ENCODE peak calls at places on chromosome 22, in six cellular contexts. Z is astrocyte of the spinal cord, D is AG04450, R is fibroblast of the aortic adventitia, T is left ventricle myocardium inferior, O is psoas muscle. E is an unnamed sample.

GRCh38 chr22:45818130-45819085 is 146.8 kb downstream of the ATXN10 start:
- DNase-seq in Z (peak), D (no peak), R (no peak), T (peak), O (peak), E (no peak)

GRCh38 chr22:30636226-30637077 is 871 bp downstream of the SLC35E4 start:
- DNase-seq in Z (peak), D (no peak), R (peak), T (peak), O (peak), E (peak)

GRCh38 chr22:42317691-42318547 is 47.5 kb upstream of the TCF20 start:
- DNase-seq in Z (no peak), D (no peak), R (no peak), T (no peak), O (no peak), E (no peak)

GRCh38 chr22:23696326-23696851 is 5.6 kb downstream of the RGL4 start:
- DNase-seq in Z (peak), D (no peak), R (no peak), T (no peak), O (peak), E (no peak)

GRCh38 chr22:23829845-23830372 is 8.9 kb downstream of the DERL3 start:
- DNase-seq in Z (peak), D (peak), R (peak), T (no peak), O (no peak), E (peak)

GRCh38 chr22:50621948-50622722 is 5.8 kb downstream of the ARSA start:
- DNase-seq in Z (no peak), D (no peak), R (no peak), T (no peak), O (no peak), E (no peak)

GRCh38 chr22:24952837-24953293 is 349 bp downstream of the KIAA1671 start:
- DNase-seq in Z (peak), D (no peak), R (peak), T (peak), O (peak), E (peak)

GRCh38 chr22:50622723-50623327 is 5.1 kb downstream of the ARSA start:
- DNase-seq in Z (no peak), D (no peak), R (no peak), T (no peak), O (no peak), E (no peak)

GRCh38 chr22:31556627-31557203 is 60.4 kb downstream of the SFI1 start:
- DNase-seq in Z (peak), D (peak), R (peak), T (no peak), O (no peak), E (peak)

GRCh38 chr22:44711236-44711560 is 9.2 kb downstream of the PRR5 start:
- DNase-seq in Z (no peak), D (no peak), R (no peak), T (no peak), O (no peak), E (no peak)

GRCh38 chr22:49281467-49282340 is 546.0 kb downstream of the BRD1 start:
- DNase-seq in Z (no peak), D (no peak), R (no peak), T (no peak), O (no peak), E (no peak)

GRCh38 chr22:45911601-45912271 is 65.2 kb downstream of the WNT7B start:
- DNase-seq in Z (no peak), D (no peak), R (peak), T (peak), O (peak), E (peak)

GRCh38 chr22:39350803-39351688 is 1.3 kb downstream of the SYNGR1 start:
- DNase-seq in Z (no peak), D (no peak), R (no peak), T (no peak), O (no peak), E (no peak)
- H3K4me3 ChIP-seq in Z (peak), D (peak), R (peak), T (peak), O (peak), E (no peak)

DNA sequence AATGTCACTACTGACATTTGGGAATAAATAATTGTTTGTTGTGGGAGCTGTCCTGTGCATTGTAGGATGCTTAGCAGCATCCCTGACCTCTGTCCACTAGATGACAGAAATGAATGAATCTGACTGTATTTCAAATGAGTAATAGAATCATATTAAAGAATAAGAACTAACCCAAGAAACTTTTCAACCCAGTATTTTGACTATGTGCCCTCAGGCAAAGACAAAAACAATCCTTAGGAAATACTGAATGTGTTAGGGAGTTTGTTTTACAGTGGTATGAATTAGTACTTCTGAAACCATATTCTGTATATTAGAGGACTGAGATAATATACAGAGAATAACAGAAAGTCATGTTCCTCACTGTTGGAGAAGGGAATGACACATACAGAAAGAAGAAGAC is 320.9 kb upstream of the PITPNB start:
- DNase-seq in Z (no peak), D (no peak), R (no peak), T (no peak), O (no peak), E (no peak)
- TF ChIP-seq CTCF in Z (no peak), D (no peak), R (no peak), T (no peak), O (no peak), E (no peak)

GRCh38 chr22:37485714-37486223 is 415 bp downstream of the MFNG start:
- DNase-seq in Z (no peak), D (no peak), R (no peak), T (no peak), O (no peak), E (no peak)
- H3K4me3 ChIP-seq in Z (no peak), D (no peak), R (no peak), T (peak), O (peak), E (no peak)

GRCh38 chr22:22461111-22461510 is 47.4 kb downstream of the ZNF280B start:
- DNase-seq in Z (no peak), D (no peak), R (no peak), T (no peak), O (no peak), E (no peak)

GRCh38 chr22:22460635-22461034 is 47.9 kb downstream of the ZNF280B start:
- DNase-seq in Z (no peak), D (no peak), R (peak), T (no peak), O (no peak), E (peak)

GRCh38 chr22:22458896-22459588 is 49.5 kb downstream of the ZNF280B start:
- DNase-seq in Z (no peak), D (no peak), R (no peak), T (no peak), O (no peak), E (no peak)

GRCh38 chr22:22460060-22460459 is 48.5 kb downstream of the ZNF280B start:
- DNase-seq in Z (no peak), D (no peak), R (no peak), T (no peak), O (no peak), E (no peak)

DNA sequence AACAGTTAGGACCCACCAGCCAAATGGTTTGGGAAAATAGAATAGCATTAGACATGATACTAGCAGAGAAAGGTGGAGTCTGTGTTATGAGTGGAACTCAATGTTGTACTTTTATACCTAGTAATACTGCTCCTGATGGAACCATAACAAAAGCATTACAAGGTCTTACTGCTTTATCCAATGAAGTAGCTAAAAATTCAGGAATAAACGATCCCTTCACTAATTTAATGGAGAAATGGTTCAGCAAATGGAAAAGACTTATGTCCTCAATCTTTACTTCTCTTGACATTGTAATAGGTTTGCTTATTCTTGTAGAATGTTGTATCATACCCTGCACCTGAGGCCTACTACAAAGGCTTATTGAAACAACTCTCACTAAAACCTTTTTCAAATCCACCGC is 50.2 kb downstream of the ZNF280B start:
- DNase-seq in Z (no peak), D (no peak), R (no peak), T (no peak), O (no peak), E (no peak)
- TF ChIP-seq CTCF in Z (no peak), D (no peak), R (no peak), T (no peak), O (no peak), E (no peak)

GRCh38 chr22:20957118-20957690 is 9.9 kb upstream of the AIFM3 start:
- DNase-seq in Z (no peak), D (no peak), R (no peak), T (no peak), O (peak), E (no peak)

GRCh38 chr22:20960609-20961008 is 6.4 kb upstream of the AIFM3 start:
- DNase-seq in Z (no peak), D (no peak), R (no peak), T (no peak), O (peak), E (no peak)

GRCh38 chr22:20957691-20958440 is 9.2 kb upstream of the AIFM3 start:
- DNase-seq in Z (no peak), D (no peak), R (peak), T (peak), O (peak), E (peak)

GRCh38 chr22:20962491-20962945 is 4.5 kb upstream of the AIFM3 start:
- DNase-seq in Z (no peak), D (no peak), R (no peak), T (no peak), O (peak), E (no peak)

GRCh38 chr22:20959578-20960461 is 7.2 kb upstream of the AIFM3 start:
- DNase-seq in Z (no peak), D (no peak), R (no peak), T (no peak), O (peak), E (no peak)
- H3K4me3 ChIP-seq in Z (no peak), D (no peak), R (no peak), T (no peak), O (no peak), E (no peak)